ENCODE peak calls at places on chromosomes 1 and 21, in six cellular contexts. U is heart left ventricle; R is T-helper 1 cell; I is COLO829; Q is bronchial epithelial cell; O is activated T-helper 1 cell treated with anti-CD3 and anti-CD28 coated beads, Interleukin-2, amount 50 U/mL, for 16 hours. D is an unnamed sample.

GRCh38 chr1:101463195-101463594 is 226.4 kb downstream of the S1PR1 start:
- DNase-seq in U (no peak), I (no peak), O (no peak), R (no peak), Q (no peak), D (no peak)

GRCh38 chr1:186188736-186189135 is 186.3 kb downstream of the TPR start:
- DNase-seq in O (no peak), Q (peak), I (no peak), R (no peak), U (no peak), D (no peak)

GRCh38 chr1:31036749-31037500 is 28.6 kb downstream of the PUM1 start:
- DNase-seq in O (no peak), Q (peak), I (peak), R (no peak), U (no peak), D (no peak)

GRCh38 chr1:234709473-234710279 is 99.7 kb upstream of the IRF2BP2 start:
- DNase-seq in R (no peak), U (no peak), O (no peak), I (no peak), Q (no peak), D (no peak)

GRCh38 chr1:203274603-203275381 is 30.5 kb upstream of the BTG2 start:
- DNase-seq in U (no peak), O (no peak), Q (peak), R (no peak), I (no peak), D (peak)

GRCh38 chr1:228882785-228883450 is 147.6 kb downstream of the RHOU start:
- DNase-seq in U (no peak), I (no peak), O (no peak), R (no peak), Q (no peak), D (no peak)

GRCh38 chr1:185562623-185563359 is 171.4 kb upstream of the HMCN1 start:
- DNase-seq in R (no peak), U (no peak), I (no peak), O (no peak), Q (no peak), D (no peak)

GRCh38 chr1:30791853-30792252 is 34.3 kb upstream of the LAPTM5 start:
- DNase-seq in R (no peak), Q (no peak), U (no peak), I (no peak), O (no peak), D (no peak)

GRCh38 chr1:225921734-225922709 is 2.0 kb downstream of the PYCR2 start:
- DNase-seq in Q (peak), O (no peak), I (no peak), R (no peak), U (no peak), D (no peak)

GRCh38 chr21:45405271-45405818 is 380 bp downstream of the COL18A1 start:
- DNase-seq in Q (no peak), I (peak), R (no peak), U (peak), O (no peak), D (peak)

GRCh38 chr1:40379785-40380452 is 6.4 kb downstream of the SMAP2 start:
- DNase-seq in O (no peak), R (no peak), I (peak), U (no peak), Q (no peak), D (no peak)

GRCh38 chr1:186960866-186961265 is 132.1 kb downstream of the PLA2G4A start:
- DNase-seq in U (no peak), R (no peak), I (no peak), O (no peak), Q (no peak), D (no peak)

GRCh38 chr21:45787371-45787770 is 143.8 kb downstream of the PCBP3 start:
- DNase-seq in O (no peak), Q (no peak), U (no peak), I (no peak), R (no peak), D (no peak)

GRCh38 chr21:34820051-34820450 is 151.3 kb downstream of the CLIC6 start:
- DNase-seq in U (no peak), I (peak), Q (peak), O (no peak), R (no peak), D (no peak)

GRCh38 chr1:236059011-236059410 is 5.9 kb downstream of the NID1 start:
- DNase-seq in U (no peak), O (no peak), I (no peak), R (no peak), Q (no peak), D (no peak)

GRCh38 chr1:33087677-33088076 is 6.7 kb downstream of the AZIN2 start:
- DNase-seq in U (no peak), R (no peak), Q (no peak), I (no peak), O (no peak), D (no peak)

GRCh38 chr1:156146006-156146748 is 7.2 kb upstream of the SEMA4A start:
- DNase-seq in O (no peak), Q (peak), U (peak), I (peak), R (no peak), D (no peak)

GRCh38 chr1:154556422-154556821 is 2.0 kb downstream of the UBE2Q1 start:
- DNase-seq in O (no peak), U (peak), I (peak), R (no peak), Q (no peak), D (no peak)

GRCh38 chr1:155977607-155978324 is 581 bp downstream of the ARHGEF2 start:
- DNase-seq in Q (no peak), U (peak), O (peak), R (peak), I (no peak), D (peak)

GRCh38 chr1:228810855-228811654 is 75.8 kb downstream of the RHOU start:
- DNase-seq in O (no peak), U (no peak), I (no peak), Q (no peak), R (no peak), D (no peak)

GRCh38 chr1:236952279-236953003 is 51.8 kb downstream of the MT1HL1 start:
- DNase-seq in R (no peak), Q (no peak), I (no peak), U (no peak), O (no peak), D (no peak)

GRCh38 chr1:211326528-211327340 is at the start of gene TRAF5:
- DNase-seq in U (peak), O (peak), Q (no peak), I (no peak), R (peak), D (peak)

D was measured in ovary.